ENCODE peak calls at places on chromosome 22, in four cellular contexts. A is stimulated activated CD4-positive, alpha-beta T cell treated with anti-CD3 and anti-CD28 coated beads, Interleukin-15, amount 100 ng/mL, for 48 hours; B is Daoy; S is activated CD4-positive, CD25-positive, alpha-beta regulatory T cell treated with anti-CD3 and anti-CD28 coated beads, Interleukin-2, amount 50 U/mL, for 72 hours. K is an unnamed sample.

GRCh38 chr22:21754523-21755128 is 19.0 kb upstream of the YPEL1 start:
- DNase-seq in A (no peak), B (no peak), S (no peak), K (no peak)

GRCh38 chr22:34476762-34477161 is 556.5 kb upstream of the LARGE1 start:
- DNase-seq in A (no peak), B (no peak), S (no peak), K (no peak)

GRCh38 chr22:24200616-24201212 is 19.4 kb downstream of the SUSD2 start:
- DNase-seq in A (no peak), B (peak), S (no peak), K (no peak)

GRCh38 chr22:48701296-48702030 is 1126.2 kb downstream of the BRD1 start:
- DNase-seq in A (no peak), B (no peak), S (no peak), K (no peak)

GRCh38 chr22:38262051-38262795 is 10.6 kb downstream of the TMEM184B start:
- DNase-seq in A (peak), B (peak), S (peak), K (peak)

GRCh38 chr22:32058656-32059280 is 15.7 kb downstream of the SLC5A1 start:
- DNase-seq in A (no peak), B (no peak), S (no peak), K (no peak)

GRCh38 chr22:38136607-38137006 is 26.1 kb upstream of the BAIAP2L2 start:
- DNase-seq in A (no peak), B (no peak), S (no peak), K (no peak)

GRCh38 chr22:49103314-49104052 is 724.2 kb downstream of the BRD1 start:
- DNase-seq in A (no peak), B (no peak), S (no peak), K (no peak)

GRCh38 chr22:22853713-22854112 is 33.9 kb upstream of the IGLL5 start:
- DNase-seq in A (no peak), B (no peak), S (no peak), K (no peak)

GRCh38 chr22:19679476-19680099 is 34.7 kb upstream of the SEPTIN5 start:
- DNase-seq in A (peak), B (peak), S (peak), K (no peak)

GRCh38 chr22:19774628-19775027 is 14.1 kb downstream of the TBX1 start:
- DNase-seq in A (no peak), B (no peak), S (no peak), K (no peak)

GRCh38 chr22:30196867-30197336 is 49.7 kb downstream of the LIF start:
- DNase-seq in A (no peak), B (no peak), S (no peak), K (no peak)

GRCh38 chr22:32202539-32203180 is 2.2 kb downstream of the RFPL2 start:
- DNase-seq in A (no peak), B (peak), S (no peak), K (peak)

K was measured in NK-92 treated with Interleukin-12 subunit alpha and Interleukin-12 subunit beta, amount 100 ng/mL, for 24 hours.